ENCODE peak calls at places on chromosomes 13 and 19, in eight cellular contexts. S is neural progenitor cell; F is fibroblast of lung; E is ovary; L is Karpas-422; M is CD4-positive, alpha-beta memory T cell; Z is adrenal gland; I is psoas muscle. H is an unnamed sample.

GRCh38 chr13:42973581-42973980 is 18.5 kb downstream of the EPSTI1 start:
- DNase-seq in S (no peak), F (no peak), E (no peak), L (no peak), M (no peak), Z (no peak), I (no peak), H (no peak)

GRCh38 chr13:114067886-114068722 is 64.3 kb downstream of the RASA3 start:
- DNase-seq in S (no peak), F (no peak), E (no peak), L (no peak), M (peak; percentile 55), Z (no peak), I (peak; percentile 46), H (peak; percentile 51)

GRCh38 chr13:59425211-59425721 is 738.5 kb downstream of the DIAPH3 start:
- DNase-seq in S (no peak), F (peak; percentile 87), E (no peak), L (no peak), M (no peak), Z (no peak), I (no peak), H (no peak)

GRCh38 chr13:99256709-99257108 is 1.5 kb downstream of the GPR18 start:
- DNase-seq in S (no peak), F (peak; percentile 15), E (no peak), L (peak; percentile 78), M (peak; percentile 38), Z (no peak), I (no peak), H (no peak)

GRCh38 chr13:32734511-32734910 is 148.3 kb downstream of the PDS5B start:
- DNase-seq in S (no peak), F (peak; percentile 42), E (no peak), L (no peak), M (no peak), Z (no peak), I (no peak), H (no peak)

GRCh38 chr13:44932850-44933251 is 56.4 kb downstream of the NUFIP1 start:
- DNase-seq in S (no peak), F (peak; percentile 56), E (no peak), L (no peak), M (no peak), Z (peak; percentile 62), I (no peak), H (no peak)

GRCh38 chr19:15562861-15563260 is 52.2 kb upstream of the CYP4F8 start:
- DNase-seq in S (no peak), F (peak; percentile 11), E (no peak), L (no peak), M (no peak), Z (peak; percentile 32), I (no peak), H (no peak)

GRCh38 chr13:92224052-92224821 is 825.8 kb downstream of the GPC5 start:
- DNase-seq in S (no peak), F (peak; percentile 98), E (no peak), L (no peak), M (no peak), Z (no peak), I (no peak), H (no peak)

GRCh38 chr19:42480335-42481095 is 37.8 kb upstream of the CXCL17 start:
- DNase-seq in S (no peak), F (peak; percentile 18), E (no peak), L (no peak), M (peak; percentile 39), Z (peak; percentile 77), I (no peak), H (no peak)

GRCh38 chr19:11642902-11643301 is 45.6 kb downstream of the ZNF627 start:
- DNase-seq in S (no peak), F (no peak), E (no peak), L (no peak), M (no peak), Z (no peak), I (no peak), H (no peak)

GRCh38 chr13:113835461-113836274 is 28.2 kb downstream of the GAS6 start:
- DNase-seq in S (no peak), F (peak; percentile 75), E (peak; percentile 44), L (no peak), M (no peak), Z (no peak), I (peak; percentile 51), H (peak; percentile 36)

GRCh38 chr19:51098366-51099069 is 9.7 kb downstream of the CTU1 start:
- DNase-seq in S (peak; percentile 13), F (peak; percentile 33), E (peak; percentile 66), L (no peak), M (peak; percentile 48), Z (no peak), I (no peak), H (peak; percentile 82)

GRCh38 chr13:79675931-79676658 is 195.1 kb downstream of the NDFIP2 start:
- DNase-seq in S (no peak), F (no peak), E (no peak), L (no peak), M (no peak), Z (no peak), I (no peak), H (no peak)

GRCh38 chr13:28392428-28392827 is 102.5 kb downstream of the FLT1 start:
- DNase-seq in S (no peak), F (no peak), E (no peak), L (no peak), M (no peak), Z (no peak), I (no peak), H (no peak)

GRCh38 chr13:40379186-40379585 is 287.3 kb downstream of the FOXO1 start:
- DNase-seq in S (no peak), F (no peak), E (no peak), L (no peak), M (no peak), Z (no peak), I (no peak), H (no peak)

GRCh38 chr13:59835569-59835968 is 328.2 kb downstream of the DIAPH3 start:
- DNase-seq in S (no peak), F (no peak), E (no peak), L (no peak), M (no peak), Z (no peak), I (no peak), H (no peak)

GRCh38 chr13:75685239-75685697 is 49.1 kb downstream of the LMO7 start:
- DNase-seq in S (peak; percentile 49), F (peak; percentile 81), E (no peak), L (no peak), M (no peak), Z (no peak), I (no peak), H (no peak)

GRCh38 chr13:75675421-75675820 is 39.3 kb downstream of the LMO7 start:
- DNase-seq in S (no peak), F (peak; percentile 28), E (no peak), L (no peak), M (no peak), Z (no peak), I (no peak), H (no peak)

DNA sequence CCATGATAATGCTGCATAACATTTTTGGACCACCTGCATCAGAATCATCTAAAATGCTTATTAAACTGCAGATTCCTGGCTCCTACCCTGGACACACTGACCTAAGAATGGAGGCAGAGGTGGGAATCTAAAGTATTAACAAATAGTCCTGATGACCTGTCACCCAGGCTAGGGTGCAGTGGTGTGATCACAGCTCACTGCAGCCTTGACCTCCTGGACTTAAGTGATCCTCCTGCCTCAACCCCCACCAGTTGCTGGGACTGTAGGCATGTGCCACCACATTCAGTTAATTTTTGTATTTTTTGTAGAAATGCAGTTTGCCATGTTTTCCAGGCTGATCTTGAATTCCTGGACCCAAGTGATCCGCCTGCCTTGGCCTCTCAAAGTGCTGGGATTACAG is 43.3 kb downstream of the LMO7 start:
- DNase-seq in S (no peak), F (no peak), E (no peak), L (no peak), M (no peak), Z (no peak), I (no peak), H (no peak)
- H3K4me3 ChIP-seq in S (no peak overlapping the region), F (no peak overlapping the region), E (no peak overlapping the region), L (no peak overlapping the region), M (no peak overlapping the region), Z (no peak overlapping the region), I (no peak overlapping the region), H (no peak overlapping the region)

GRCh38 chr19:41324231-41324702 is 14.3 kb downstream of the CCDC97 start:
- DNase-seq in S (no peak), F (no peak), E (no peak), L (no peak), M (no peak), Z (peak; percentile 61), I (peak; percentile 41), H (no peak)

GRCh38 chr19:41327076-41327475 is 17.1 kb downstream of the CCDC97 start:
- DNase-seq in S (no peak), F (no peak), E (no peak), L (no peak), M (peak; percentile 76), Z (no peak), I (no peak), H (no peak)

GRCh38 chr19:41324921-41325639 is 15.1 kb downstream of the CCDC97 start:
- DNase-seq in S (peak; percentile 60), F (peak; percentile 78), E (peak; percentile 80), L (no peak), M (no peak), Z (peak; percentile 87), I (peak; percentile 84), H (peak; percentile 79)

GRCh38 chr19:41325947-41326706 is 16.2 kb downstream of the CCDC97 start:
- DNase-seq in S (no peak), F (peak; percentile 40), E (no peak), L (no peak), M (peak; percentile 64), Z (no peak), I (no peak), H (no peak)

GRCh38 chr19:41325640-41325946 is 15.6 kb downstream of the CCDC97 start:
- DNase-seq in S (no peak), F (no peak), E (peak; percentile 44), L (no peak), M (peak; percentile 26), Z (no peak), I (no peak), H (no peak)
- H3K4me3 ChIP-seq in S (peak overlapping the region; percentile 46), F (no peak overlapping the region), E (peak overlapping the region; percentile 25), L (no peak overlapping the region), M (no peak overlapping the region), Z (no peak overlapping the region), I (peak overlapping the region; percentile 53), H (peak overlapping the region; percentile 45)

GRCh38 chr19:3590991-3591659 is 5.8 kb downstream of the GIPC3 start:
- DNase-seq in S (no peak), F (no peak), E (no peak), L (peak; percentile 36), M (no peak), Z (no peak), I (no peak), H (no peak)
- H3K4me3 ChIP-seq in S (no peak overlapping the region), F (no peak overlapping the region), E (no peak overlapping the region), L (no peak overlapping the region), M (no peak overlapping the region), Z (no peak overlapping the region), I (no peak overlapping the region), H (no peak overlapping the region)

DNA sequence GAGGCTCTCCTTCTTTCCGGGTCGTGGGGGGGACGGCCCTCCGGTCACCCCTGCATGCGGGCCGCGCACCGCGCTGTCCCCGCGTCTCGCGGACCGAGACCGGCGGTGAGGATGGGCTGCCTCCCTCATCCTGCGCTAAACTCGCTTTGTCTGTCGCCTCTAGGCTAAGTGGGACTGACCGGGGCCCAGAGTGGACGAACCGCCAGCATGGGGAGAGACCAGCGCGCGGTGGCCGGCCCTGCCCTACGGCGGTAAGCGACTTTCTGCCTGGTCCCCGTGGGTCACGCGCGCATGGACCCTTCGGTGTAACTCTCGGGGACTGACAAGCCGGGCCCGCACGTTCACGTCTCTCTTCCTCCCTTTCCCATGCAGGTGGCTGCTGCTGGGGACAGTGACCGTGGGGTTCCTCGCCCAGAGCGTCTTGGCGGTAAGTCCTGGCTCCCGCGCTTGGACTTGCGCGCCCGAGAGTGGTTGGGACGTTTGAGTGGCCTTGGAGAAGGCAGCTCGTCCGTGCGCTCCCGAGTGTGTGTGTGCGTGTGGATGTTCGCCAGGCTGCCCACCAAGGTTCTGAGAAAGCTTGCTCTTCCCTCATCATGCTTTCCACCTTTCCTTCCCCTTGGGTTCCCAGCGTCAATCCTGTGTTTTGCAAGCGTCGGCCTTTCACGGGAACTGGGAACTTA is 753 bp downstream of the COL4A2 start:
- DNase-seq in S (peak; percentile 59), F (peak; percentile 59), E (peak; percentile 60), L (no peak), M (no peak), Z (no peak), I (no peak), H (no peak)
- H3K4me3 ChIP-seq in S (peak overlapping the region; percentile 94), F (peak overlapping the region; percentile 50), E (peak overlapping the region; percentile 85), L (no peak overlapping the region), M (no peak overlapping the region), Z (no peak overlapping the region), I (peak overlapping the region; percentile 77), H (peak overlapping the region; percentile 78)